ENCODE peak calls at places on chromosomes 16 and 17, in seven cellular contexts. V, Y, H, Q, Z, K and M are unnamed samples.

GRCh38 chr17:75604034-75604695 is 16.6 kb downstream of the MYO15B start:
- DNase-seq in H (no peak), Z (no peak), V (no peak), K (no peak), Y (no peak), Q (no peak), M (no peak)

GRCh38 chr16:23016372-23016771 is 132.9 kb downstream of the USP31 start:
- DNase-seq in Y (no peak), Q (no peak), H (no peak), Z (no peak), K (no peak), V (no peak), M (no peak)

GRCh38 chr16:67967956-67968439 is 439 bp downstream of the SLC12A4 start:
- DNase-seq in Z (no peak), V (no peak), H (no peak), Q (no peak), K (peak), Y (peak), M (no peak)

GRCh38 chr17:38853292-38854219 is at the start of gene RPL23:
- DNase-seq in V (peak), Q (peak), K (peak), Z (peak), Y (peak), H (peak), M (peak)

GRCh38 chr17:40497704-40498103 is 3.7 kb downstream of the TNS4 start:
- DNase-seq in Z (no peak), Q (no peak), K (no peak), Y (no peak), V (no peak), H (no peak), M (no peak)

GRCh38 chr16:66205287-66206167 is 161.0 kb upstream of the CDH5 start:
- DNase-seq in Z (no peak), V (peak), Q (no peak), Y (no peak), K (no peak), H (no peak), M (no peak)

GRCh38 chr16:71421911-71422310 is 19.9 kb downstream of the TLE7 start:
- DNase-seq in V (no peak), Q (no peak), H (no peak), Y (peak), K (peak), Z (no peak), M (no peak)

GRCh38 chr17:64240741-64241347 is 22.2 kb downstream of the TEX2 start:
- DNase-seq in Z (peak), K (no peak), Y (no peak), Q (peak), H (no peak), V (no peak), M (no peak)

GRCh38 chr16:86403541-86404163 is 106.7 kb upstream of the FOXF1 start:
- DNase-seq in K (no peak), Q (no peak), H (no peak), Y (no peak), Z (no peak), V (no peak), M (no peak)

GRCh38 chr16:31242197-31242596 is 17.6 kb upstream of the ITGAM start:
- DNase-seq in Z (no peak), H (no peak), Y (no peak), V (no peak), Q (no peak), K (no peak), M (no peak)

GRCh38 chr16:80175011-80175410 is 365.8 kb upstream of the DYNLRB2 start:
- DNase-seq in V (no peak), H (no peak), Z (no peak), Q (no peak), Y (no peak), K (no peak), M (no peak)

GRCh38 chr17:59620064-59620359 is 317 bp downstream of the CLTC start:
- DNase-seq in H (no peak), K (no peak), Z (no peak), V (no peak), Y (no peak), Q (no peak), M (no peak)

GRCh38 chr17:42178817-42179216 is 2.1 kb downstream of the KCNH4 start:
- DNase-seq in K (no peak), Z (no peak), Q (no peak), V (no peak), H (no peak), Y (no peak), M (no peak)

GRCh38 chr17:41624208-41625101 is at the start of gene KRT17:
- DNase-seq in K (no peak), Z (no peak), Y (peak), H (no peak), Q (no peak), V (no peak), M (peak)

GRCh38 chr17:76156662-76156991 is 15.6 kb upstream of the FOXJ1 start:
- DNase-seq in V (no peak), Y (peak), K (no peak), Z (no peak), Q (no peak), H (no peak), M (no peak)

GRCh38 chr16:35629001-35629400 is 2169.6 kb downstream of the TP53TG3F start:
- DNase-seq in K (no peak), Z (no peak), Q (no peak), Y (no peak), H (no peak), V (no peak), M (no peak)

GRCh38 chr17:72539981-72540897 is 419.4 kb downstream of the SOX9 start:
- DNase-seq in Y (peak), Q (peak), V (peak), K (peak), Z (no peak), H (peak), M (no peak)

GRCh38 chr16:49636608-49637007 is 219.3 kb downstream of the ZNF423 start:
- DNase-seq in Z (no peak), V (no peak), H (no peak), Q (no peak), K (no peak), Y (no peak), M (no peak)

GRCh38 chr16:78763821-78764440 is 664.5 kb downstream of the WWOX start:
- DNase-seq in V (peak), H (no peak), K (no peak), Y (no peak), Z (no peak), Q (no peak), M (no peak)

GRCh38 chr17:63479495-63480184 is 2.8 kb downstream of the ACE start:
- DNase-seq in Y (no peak), H (no peak), Z (no peak), V (peak), K (no peak), Q (no peak), M (no peak)

GRCh38 chr16:19901164-19901563 is 16.5 kb upstream of the GPRC5B start:
- DNase-seq in H (no peak), Y (no peak), Z (no peak), K (no peak), Q (no peak), V (no peak), M (no peak)

GRCh38 chr16:27242868-27243590 is 25.5 kb downstream of the NSMCE1 start:
- DNase-seq in Q (peak), H (no peak), Z (peak), Y (no peak), K (peak), V (peak), M (peak)

GRCh38 chr17:6186998-6187397 is 116.8 kb downstream of the WSCD1 start:
- DNase-seq in K (no peak), V (no peak), H (no peak), Z (no peak), Y (no peak), Q (no peak), M (no peak)

GRCh38 chr16:73210686-73211085 is 162.8 kb upstream of the ZFHX3 start:
- DNase-seq in Q (no peak), Z (no peak), V (no peak), H (no peak), K (no peak), Y (no peak), M (no peak)

GRCh38 chr17:17741346-17742023 is 60.2 kb downstream of the RAI1 start:
- DNase-seq in Y (no peak), K (no peak), H (no peak), V (no peak), Z (no peak), Q (no peak), M (no peak)

GRCh38 chr16:30183961-30184429 is 593 bp downstream of the CORO1A start:
- DNase-seq in K (no peak), Z (no peak), V (no peak), Q (no peak), H (peak), Y (peak), M (no peak)

GRCh38 chr17:69567130-69567529 is 152.6 kb downstream of the MAP2K6 start:
- DNase-seq in H (no peak), Z (no peak), K (no peak), Y (no peak), V (no peak), Q (no peak), M (no peak)

GRCh38 chr16:27314161-27314723 is 468 bp downstream of the IL4R start:
- DNase-seq in Z (peak), K (peak), Y (peak), Q (no peak), V (no peak), H (peak), M (no peak)

GRCh38 chr16:1154291-1154886 is 1.5 kb downstream of the CACNA1H start:
- DNase-seq in Q (no peak), V (no peak), Z (no peak), Y (no peak), H (no peak), K (peak), M (no peak)

GRCh38 chr16:53219795-53220194 is 165.0 kb downstream of the CHD9 start:
- DNase-seq in Y (no peak), K (no peak), Z (no peak), Q (no peak), H (no peak), V (no peak), M (no peak)

GRCh38 chr16:28085376-28086171 is 22.1 kb upstream of the GSG1L start:
- DNase-seq in V (no peak), K (no peak), Q (no peak), Y (no peak), Z (no peak), H (no peak), M (no peak)

GRCh38 chr16:47852991-47853390 is 302.8 kb downstream of the ABCC12 start:
- DNase-seq in V (no peak), Q (no peak), H (no peak), K (no peak), Z (no peak), Y (no peak), M (no peak)

GRCh38 chr17:40432864-40433528 is 10.3 kb upstream of the IGFBP4 start:
- DNase-seq in H (no peak), V (no peak), Q (no peak), Z (no peak), K (no peak), Y (no peak), M (no peak)